ENCODE peak calls at places on chromosome 2, in six cellular contexts. One of them, this sample, is unnamed.

GRCh38 chr2:190382851-190383250 is 25.3 kb upstream of the MFSD6 start:
- DNase-seq in A549: peak; percentile 40
- DNase-seq in right atrium auricular region: no peak
- DNase-seq in ELR: peak; percentile 59
- DNase-seq in AG08395: peak; percentile 12
- DNase-seq in Peyer's patch: peak; percentile 55
- DNase-seq in this sample: peak; percentile 54

GRCh38 chr2:133424876-133425275 is 143.4 kb downstream of the NCKAP5 start:
- DNase-seq in A549: no peak
- DNase-seq in right atrium auricular region: no peak
- DNase-seq in ELR: peak; percentile 41
- DNase-seq in AG08395: no peak
- DNase-seq in Peyer's patch: no peak
- DNase-seq in this sample: no peak

GRCh38 chr2:127226520-127227263 is 6.6 kb upstream of the CYP27C1 start:
- DNase-seq in A549: peak; percentile 88
- DNase-seq in right atrium auricular region: no peak
- DNase-seq in ELR: peak; percentile 97
- DNase-seq in AG08395: peak; percentile 79
- DNase-seq in Peyer's patch: peak; percentile 66
- DNase-seq in this sample: no peak

GRCh38 chr2:74278176-74278575 is 65.0 kb downstream of the SLC4A5 start:
- DNase-seq in A549: no peak
- DNase-seq in right atrium auricular region: no peak
- DNase-seq in ELR: no peak
- DNase-seq in AG08395: no peak
- DNase-seq in Peyer's patch: peak; percentile 50
- DNase-seq in this sample: no peak

GRCh38 chr2:100831831-100832230 is 11.9 kb downstream of the NPAS2 start:
- DNase-seq in A549: no peak
- DNase-seq in right atrium auricular region: peak; percentile 73
- DNase-seq in ELR: no peak
- DNase-seq in AG08395: no peak
- DNase-seq in Peyer's patch: no peak
- DNase-seq in this sample: no peak

GRCh38 chr2:240526521-240526920 is 31.3 kb downstream of the ANKMY1 start:
- DNase-seq in A549: no peak
- DNase-seq in right atrium auricular region: no peak
- DNase-seq in ELR: no peak
- DNase-seq in AG08395: no peak
- DNase-seq in Peyer's patch: no peak
- DNase-seq in this sample: no peak

GRCh38 chr2:191115391-191115790 is 35.4 kb downstream of the STAT4 start:
- DNase-seq in A549: no peak
- DNase-seq in right atrium auricular region: no peak
- DNase-seq in ELR: peak; percentile 69
- DNase-seq in AG08395: no peak
- DNase-seq in Peyer's patch: no peak
- DNase-seq in this sample: no peak

GRCh38 chr2:239674981-239675855 is 274.4 kb upstream of the HDAC4 start:
- DNase-seq in A549: no peak
- DNase-seq in right atrium auricular region: peak; percentile 42
- DNase-seq in ELR: no peak
- DNase-seq in AG08395: no peak
- DNase-seq in Peyer's patch: no peak
- DNase-seq in this sample: no peak